ENCODE peak calls at places on chromosomes 13 and 19, in nine cellular contexts. One of them, this sample, is unnamed. For H3K4me1, the result is how much of the 10 kb centered on the place peaks cover.

GRCh38 chr13:114151565-114152284 is 19.3 kb upstream of the RASA3 start:
- DNase-seq in psoas muscle: peak
- DNase-seq in thoracic aorta: no peak
- DNase-seq in right lobe of liver: peak
- DNase-seq in Peyer's patch: peak
- DNase-seq in fibroblast of lung: peak
- DNase-seq in left ventricle myocardium inferior: no peak
- DNase-seq in PC-3: peak
- DNase-seq in foreskin keratinocyte: peak
- DNase-seq in this sample: peak

GRCh38 chr19:42140125-42140754 is 8.0 kb upstream of the POU2F2 start:
- DNase-seq in thoracic aorta: no peak
- DNase-seq in fibroblast of lung: peak
- DNase-seq in foreskin keratinocyte: no peak
- DNase-seq in Peyer's patch: no peak
- DNase-seq in right lobe of liver: no peak
- DNase-seq in PC-3: peak
- DNase-seq in left ventricle myocardium inferior: peak
- DNase-seq in psoas muscle: peak
- DNase-seq in this sample: peak

GRCh38 chr13:51827254-51827653 is 17.7 kb downstream of the TMEM272 start:
- DNase-seq in thoracic aorta: no peak
- DNase-seq in Peyer's patch: no peak
- DNase-seq in psoas muscle: no peak
- DNase-seq in right lobe of liver: no peak
- DNase-seq in PC-3: no peak
- DNase-seq in foreskin keratinocyte: no peak
- DNase-seq in fibroblast of lung: no peak
- DNase-seq in left ventricle myocardium inferior: no peak
- DNase-seq in this sample: no peak

GRCh38 chr19:34155686-34156085 is 16.6 kb upstream of the LSM14A start:
- DNase-seq in PC-3: no peak
- DNase-seq in Peyer's patch: no peak
- DNase-seq in psoas muscle: no peak
- DNase-seq in foreskin keratinocyte: no peak
- DNase-seq in thoracic aorta: no peak
- DNase-seq in left ventricle myocardium inferior: no peak
- DNase-seq in right lobe of liver: no peak
- DNase-seq in fibroblast of lung: peak
- DNase-seq in this sample: no peak

GRCh38 chr19:8302734-8303133 is 5.4 kb downstream of the CD320 start:
- DNase-seq in left ventricle myocardium inferior: no peak
- DNase-seq in PC-3: no peak
- DNase-seq in fibroblast of lung: no peak
- DNase-seq in Peyer's patch: no peak
- DNase-seq in right lobe of liver: peak
- DNase-seq in psoas muscle: no peak
- DNase-seq in thoracic aorta: no peak
- DNase-seq in foreskin keratinocyte: no peak
- DNase-seq in this sample: no peak

GRCh38 chr13:95784891-95785290 is 108.0 kb downstream of the DNAJC3 start:
- DNase-seq in fibroblast of lung: peak
- DNase-seq in thoracic aorta: no peak
- DNase-seq in right lobe of liver: no peak
- DNase-seq in Peyer's patch: no peak
- DNase-seq in left ventricle myocardium inferior: no peak
- DNase-seq in foreskin keratinocyte: peak
- DNase-seq in psoas muscle: no peak
- DNase-seq in PC-3: peak
- DNase-seq in this sample: no peak

GRCh38 chr13:33931397-33931987 is 113.5 kb downstream of the RFC3 start:
- DNase-seq in thoracic aorta: no peak
- DNase-seq in PC-3: peak
- DNase-seq in right lobe of liver: no peak
- DNase-seq in foreskin keratinocyte: no peak
- DNase-seq in fibroblast of lung: peak
- DNase-seq in psoas muscle: no peak
- DNase-seq in Peyer's patch: no peak
- DNase-seq in left ventricle myocardium inferior: no peak
- DNase-seq in this sample: peak

GRCh38 chr19:39502640-39503417 is 4.1 kb downstream of the DLL3 start:
- DNase-seq in fibroblast of lung: peak
- DNase-seq in Peyer's patch: peak
- DNase-seq in left ventricle myocardium inferior: peak
- DNase-seq in thoracic aorta: no peak
- DNase-seq in PC-3: no peak
- DNase-seq in right lobe of liver: peak
- DNase-seq in psoas muscle: peak
- DNase-seq in foreskin keratinocyte: no peak
- DNase-seq in this sample: peak

GRCh38 chr19:49858591-49858985 is 7.6 kb downstream of the PTOV1 start:
- DNase-seq in right lobe of liver: peak
- DNase-seq in foreskin keratinocyte: no peak
- DNase-seq in Peyer's patch: peak
- DNase-seq in fibroblast of lung: no peak
- DNase-seq in thoracic aorta: no peak
- DNase-seq in psoas muscle: peak
- DNase-seq in left ventricle myocardium inferior: no peak
- DNase-seq in PC-3: peak
- DNase-seq in this sample: no peak

GRCh38 chr13:114116734-114117133 is 15.7 kb downstream of the RASA3 start:
- DNase-seq in PC-3: no peak
- DNase-seq in Peyer's patch: peak
- DNase-seq in left ventricle myocardium inferior: no peak
- DNase-seq in thoracic aorta: no peak
- DNase-seq in foreskin keratinocyte: no peak
- DNase-seq in fibroblast of lung: no peak
- DNase-seq in right lobe of liver: no peak
- DNase-seq in psoas muscle: no peak
- DNase-seq in this sample: no peak

GRCh38 chr19:31261651-31262331 is 87.4 kb downstream of the TSHZ3 start:
- DNase-seq in thoracic aorta: no peak
- DNase-seq in left ventricle myocardium inferior: no peak
- DNase-seq in PC-3: no peak
- DNase-seq in psoas muscle: no peak
- DNase-seq in right lobe of liver: no peak
- DNase-seq in foreskin keratinocyte: no peak
- DNase-seq in fibroblast of lung: no peak
- DNase-seq in Peyer's patch: no peak
- DNase-seq in this sample: no peak

GRCh38 chr19:31264379-31264778 is 84.9 kb downstream of the TSHZ3 start:
- DNase-seq in PC-3: no peak
- DNase-seq in left ventricle myocardium inferior: no peak
- DNase-seq in psoas muscle: no peak
- DNase-seq in Peyer's patch: no peak
- DNase-seq in fibroblast of lung: no peak
- DNase-seq in foreskin keratinocyte: no peak
- DNase-seq in thoracic aorta: no peak
- DNase-seq in right lobe of liver: peak
- DNase-seq in this sample: no peak

GRCh38 chr19:31262673-31263308 is 86.4 kb downstream of the TSHZ3 start:
- DNase-seq in PC-3: no peak
- DNase-seq in left ventricle myocardium inferior: no peak
- DNase-seq in foreskin keratinocyte: no peak
- DNase-seq in fibroblast of lung: no peak
- DNase-seq in Peyer's patch: no peak
- DNase-seq in psoas muscle: no peak
- DNase-seq in thoracic aorta: no peak
- DNase-seq in right lobe of liver: peak
- DNase-seq in this sample: no peak

GRCh38 chr19:31261019-31261595 is 88.1 kb downstream of the TSHZ3 start:
- DNase-seq in right lobe of liver: no peak
- DNase-seq in left ventricle myocardium inferior: no peak
- DNase-seq in foreskin keratinocyte: no peak
- DNase-seq in thoracic aorta: no peak
- DNase-seq in fibroblast of lung: no peak
- DNase-seq in PC-3: no peak
- DNase-seq in Peyer's patch: no peak
- DNase-seq in psoas muscle: no peak
- DNase-seq in this sample: no peak

DNA sequence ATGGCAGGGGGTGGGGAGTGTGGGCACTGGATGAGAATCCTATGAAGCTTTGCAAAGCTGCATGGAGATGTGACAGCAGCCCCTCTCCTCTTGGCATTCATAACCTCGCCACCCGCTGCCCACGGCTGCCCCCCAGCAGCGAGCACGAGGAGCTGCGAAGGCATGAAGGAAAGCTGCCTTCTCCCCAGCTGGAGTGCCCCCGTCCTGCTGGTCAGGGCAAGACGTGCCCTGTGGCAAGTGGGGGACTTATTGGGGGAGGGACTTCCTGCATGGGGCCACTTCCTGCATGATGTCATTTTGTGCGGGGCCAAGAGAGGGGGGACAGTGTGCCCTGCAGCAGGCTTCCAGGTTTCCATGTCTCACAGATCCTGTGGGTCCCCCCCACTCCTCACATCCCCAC is 85.9 kb downstream of the TSHZ3 start:
- DNase-seq in Peyer's patch: no peak
- DNase-seq in thoracic aorta: no peak
- DNase-seq in psoas muscle: no peak
- DNase-seq in PC-3: no peak
- DNase-seq in left ventricle myocardium inferior: no peak
- DNase-seq in fibroblast of lung: no peak
- DNase-seq in right lobe of liver: peak
- DNase-seq in foreskin keratinocyte: no peak
- DNase-seq in this sample: no peak
- TF ChIP-seq CTCF in Peyer's patch: no peak
- TF ChIP-seq CTCF in thoracic aorta: no peak
- TF ChIP-seq CTCF in psoas muscle: no peak
- TF ChIP-seq CTCF in PC-3: no peak
- TF ChIP-seq CTCF in left ventricle myocardium inferior: no peak
- TF ChIP-seq CTCF in fibroblast of lung: no peak
- TF ChIP-seq CTCF in right lobe of liver: no peak
- TF ChIP-seq CTCF in foreskin keratinocyte: no peak
- TF ChIP-seq CTCF in this sample: no peak

GRCh38 chr19:13507053-13507611 is 853 bp upstream of the CACNA1A start:
- DNase-seq in PC-3: no peak
- DNase-seq in foreskin keratinocyte: no peak
- DNase-seq in psoas muscle: no peak
- DNase-seq in thoracic aorta: no peak
- DNase-seq in fibroblast of lung: peak
- DNase-seq in Peyer's patch: no peak
- DNase-seq in right lobe of liver: no peak
- DNase-seq in left ventricle myocardium inferior: no peak
- DNase-seq in this sample: peak
- H3K27ac ChIP-seq in PC-3: no peak
- H3K27ac ChIP-seq in foreskin keratinocyte: no peak
- H3K27ac ChIP-seq in psoas muscle: no peak
- H3K27ac ChIP-seq in thoracic aorta: no peak
- H3K27ac ChIP-seq in fibroblast of lung: no peak
- H3K27ac ChIP-seq in Peyer's patch: no peak
- H3K27ac ChIP-seq in right lobe of liver: no peak
- H3K27ac ChIP-seq in left ventricle myocardium inferior: no peak
- H3K27ac ChIP-seq in this sample: no peak

GRCh38 chr19:30132312-30133075 is 190.5 kb downstream of the URI1 start:
- DNase-seq in left ventricle myocardium inferior: no peak
- DNase-seq in right lobe of liver: no peak
- DNase-seq in PC-3: no peak
- DNase-seq in foreskin keratinocyte: no peak
- DNase-seq in fibroblast of lung: no peak
- DNase-seq in Peyer's patch: no peak
- DNase-seq in thoracic aorta: no peak
- DNase-seq in psoas muscle: no peak
- DNase-seq in this sample: no peak
- H3K4me1 ChIP-seq in left ventricle myocardium inferior: under half
- H3K4me1 ChIP-seq in right lobe of liver: under half
- H3K4me1 ChIP-seq in PC-3: under half
- H3K4me1 ChIP-seq in foreskin keratinocyte: under half
- H3K4me1 ChIP-seq in fibroblast of lung: under half
- H3K4me1 ChIP-seq in Peyer's patch: under half
- H3K4me1 ChIP-seq in thoracic aorta: under half
- H3K4me1 ChIP-seq in psoas muscle: under half
- H3K4me1 ChIP-seq in this sample: under half

DNA sequence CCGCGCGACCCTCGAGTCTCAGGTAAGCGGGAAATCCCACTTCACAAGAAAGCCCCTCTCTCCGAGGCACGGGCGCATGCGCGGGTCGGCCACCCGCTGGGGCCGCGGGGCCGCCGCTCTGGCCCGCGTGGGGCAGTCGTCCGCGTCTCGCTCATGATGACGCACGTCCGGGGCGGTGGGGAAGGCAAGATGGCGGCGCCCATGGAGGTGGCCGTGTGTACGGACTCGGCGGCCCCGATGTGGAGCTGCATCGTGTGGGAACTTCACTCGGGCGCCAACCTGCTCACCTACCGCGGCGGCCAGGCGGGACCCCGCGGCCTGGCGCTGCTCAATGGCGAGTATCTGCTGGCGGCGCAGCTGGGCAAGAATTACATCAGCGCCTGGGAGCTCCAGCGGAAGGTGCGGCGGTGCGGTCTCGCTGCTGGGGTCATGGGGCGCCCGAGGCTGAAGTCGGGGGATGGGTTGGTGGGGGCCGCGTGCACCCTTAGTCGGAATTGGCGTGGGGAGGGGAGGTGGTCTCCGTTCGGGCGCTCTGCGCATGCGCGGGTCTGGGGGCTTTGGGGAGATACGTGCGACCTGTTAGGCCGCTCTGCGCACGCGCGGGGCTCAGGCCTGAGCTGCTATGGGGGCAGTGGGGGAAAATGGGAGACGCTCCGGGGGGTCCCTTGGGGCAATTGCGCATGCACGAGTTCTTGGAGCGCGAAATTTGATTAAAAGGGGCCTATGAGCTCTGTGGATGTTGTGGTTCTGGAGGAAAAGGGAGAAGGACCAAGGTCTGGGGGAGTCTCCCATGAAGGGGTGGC is at the start of gene WDR18:
- DNase-seq in right lobe of liver: peak
- DNase-seq in thoracic aorta: peak
- DNase-seq in psoas muscle: peak
- DNase-seq in PC-3: peak
- DNase-seq in fibroblast of lung: peak
- DNase-seq in foreskin keratinocyte: peak
- DNase-seq in Peyer's patch: peak
- DNase-seq in left ventricle myocardium inferior: peak
- DNase-seq in this sample: peak
- TF ChIP-seq CTCF in right lobe of liver: peak
- TF ChIP-seq CTCF in thoracic aorta: no peak
- TF ChIP-seq CTCF in psoas muscle: no peak
- TF ChIP-seq CTCF in PC-3: no peak
- TF ChIP-seq CTCF in fibroblast of lung: no peak
- TF ChIP-seq CTCF in foreskin keratinocyte: peak
- TF ChIP-seq CTCF in Peyer's patch: peak
- TF ChIP-seq CTCF in left ventricle myocardium inferior: peak
- TF ChIP-seq CTCF in this sample: peak

DNA sequence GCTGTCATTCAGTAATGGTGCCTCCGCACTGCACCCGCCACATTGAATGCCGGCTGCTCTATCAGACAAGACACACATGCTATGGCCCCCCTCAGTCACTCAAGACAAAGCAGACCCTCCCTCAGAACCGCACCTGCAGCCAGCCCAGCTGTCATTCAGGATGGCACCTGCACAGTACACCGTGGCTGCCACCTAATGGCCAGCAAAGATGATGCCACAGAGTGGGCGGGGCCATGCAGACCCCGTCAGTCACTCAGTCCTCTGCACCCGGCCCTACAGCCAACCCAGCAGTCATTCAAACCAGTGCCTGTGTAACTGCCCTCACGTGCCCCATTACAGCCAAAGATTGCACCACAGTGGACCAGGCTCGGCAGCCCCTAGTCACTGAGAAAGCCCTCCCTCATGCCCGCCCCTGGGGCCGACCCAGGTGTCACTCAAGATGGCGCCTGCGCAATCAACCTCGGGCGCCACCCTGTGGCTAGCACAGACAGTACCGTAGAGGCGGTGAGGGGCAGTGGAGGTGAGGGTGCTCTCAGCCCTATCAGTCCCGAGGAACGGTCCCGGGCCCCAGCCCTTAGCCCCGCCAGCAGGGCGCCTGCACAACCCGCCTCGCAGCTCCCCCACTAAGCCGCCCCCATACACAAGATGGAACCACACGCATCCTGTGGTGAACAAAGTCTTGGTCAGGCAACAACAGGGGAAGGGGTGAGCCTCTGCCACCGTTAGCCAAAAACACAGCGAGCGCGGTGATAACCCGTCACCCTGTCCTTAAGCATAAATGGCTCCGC is 2.4 kb downstream of the PEG3 start:
- DNase-seq in foreskin keratinocyte: no peak
- DNase-seq in PC-3: peak
- DNase-seq in left ventricle myocardium inferior: peak
- DNase-seq in fibroblast of lung: no peak
- DNase-seq in right lobe of liver: peak
- DNase-seq in Peyer's patch: no peak
- DNase-seq in psoas muscle: peak
- DNase-seq in thoracic aorta: peak
- DNase-seq in this sample: no peak
- H3K27ac ChIP-seq in foreskin keratinocyte: no peak
- H3K27ac ChIP-seq in PC-3: peak
- H3K27ac ChIP-seq in left ventricle myocardium inferior: peak
- H3K27ac ChIP-seq in fibroblast of lung: no peak
- H3K27ac ChIP-seq in right lobe of liver: peak
- H3K27ac ChIP-seq in Peyer's patch: peak
- H3K27ac ChIP-seq in psoas muscle: peak
- H3K27ac ChIP-seq in thoracic aorta: peak
- H3K27ac ChIP-seq in this sample: no peak